ENCODE peak calls at places on chromosomes 11 and 22, in four cellular contexts. One of them, this sample, is unnamed.

GRCh38 chr11:64711138-64711943 is 11.7 kb downstream of the NRXN2 start:
- DNase-seq in fibroblast of lung: no peak
- DNase-seq in AG09309: no peak
- DNase-seq in mammary epithelial cell: no peak
- DNase-seq in this sample: no peak

GRCh38 chr11:128757886-128758612 is 64.2 kb downstream of the FLI1 start:
- DNase-seq in AG09309: no peak
- DNase-seq in fibroblast of lung: no peak
- DNase-seq in mammary epithelial cell: no peak
- DNase-seq in this sample: no peak

GRCh38 chr22:30127749-30128166 is 47.5 kb downstream of the HORMAD2 start:
- DNase-seq in AG09309: peak
- DNase-seq in mammary epithelial cell: no peak
- DNase-seq in fibroblast of lung: peak
- DNase-seq in this sample: no peak

GRCh38 chr11:34433899-34434298 is 4.8 kb upstream of the CAT start:
- DNase-seq in mammary epithelial cell: no peak
- DNase-seq in fibroblast of lung: no peak
- DNase-seq in AG09309: no peak
- DNase-seq in this sample: no peak

GRCh38 chr22:22520020-22520656 is at the start of gene ZNF280A:
- DNase-seq in mammary epithelial cell: no peak
- DNase-seq in fibroblast of lung: no peak
- DNase-seq in AG09309: no peak
- DNase-seq in this sample: no peak

GRCh38 chr22:50282361-50283144 is 12.4 kb upstream of the MAPK11 start:
- DNase-seq in mammary epithelial cell: peak
- DNase-seq in AG09309: no peak
- DNase-seq in fibroblast of lung: peak
- DNase-seq in this sample: no peak

GRCh38 chr22:40107756-40108437 is 69.8 kb upstream of the TNRC6B start:
- DNase-seq in mammary epithelial cell: peak
- DNase-seq in AG09309: peak
- DNase-seq in fibroblast of lung: no peak
- DNase-seq in this sample: peak

GRCh38 chr11:3231851-3232744 is at the start of gene MRGPRE:
- DNase-seq in fibroblast of lung: no peak
- DNase-seq in AG09309: no peak
- DNase-seq in mammary epithelial cell: peak
- DNase-seq in this sample: no peak

GRCh38 chr11:42958635-42959034 is 353.2 kb upstream of the API5 start:
- DNase-seq in fibroblast of lung: no peak
- DNase-seq in mammary epithelial cell: no peak
- DNase-seq in AG09309: no peak
- DNase-seq in this sample: no peak

GRCh38 chr11:10323793-10324170 is 18.9 kb downstream of the ADM start:
- DNase-seq in mammary epithelial cell: peak
- DNase-seq in fibroblast of lung: peak
- DNase-seq in AG09309: no peak
- DNase-seq in this sample: no peak

GRCh38 chr11:118226294-118226693 is 1.5 kb upstream of the JAML start:
- DNase-seq in mammary epithelial cell: no peak
- DNase-seq in fibroblast of lung: peak
- DNase-seq in AG09309: no peak
- DNase-seq in this sample: no peak

GRCh38 chr11:777288-778255 is at the start of gene GATD1:
- DNase-seq in fibroblast of lung: peak
- DNase-seq in AG09309: no peak
- DNase-seq in mammary epithelial cell: peak
- DNase-seq in this sample: peak

GRCh38 chr11:45924927-45925326 is 2.5 kb downstream of the LARGE2 start:
- DNase-seq in mammary epithelial cell: no peak
- DNase-seq in fibroblast of lung: no peak
- DNase-seq in AG09309: no peak
- DNase-seq in this sample: no peak

GRCh38 chr22:27531782-27532530 is 269.6 kb downstream of the MN1 start:
- DNase-seq in fibroblast of lung: peak
- DNase-seq in AG09309: peak
- DNase-seq in mammary epithelial cell: peak
- DNase-seq in this sample: peak

GRCh38 chr22:38655532-38656255 is 498 bp downstream of the FAM227A start:
- DNase-seq in AG09309: no peak
- DNase-seq in fibroblast of lung: peak
- DNase-seq in mammary epithelial cell: no peak
- DNase-seq in this sample: no peak

GRCh38 chr22:22571429-22571828 is 12.4 kb upstream of the PRAME start:
- DNase-seq in mammary epithelial cell: no peak
- DNase-seq in fibroblast of lung: no peak
- DNase-seq in AG09309: no peak
- DNase-seq in this sample: no peak

GRCh38 chr11:44609028-44609782 is 43.7 kb downstream of the CD82 start:
- DNase-seq in AG09309: no peak
- DNase-seq in mammary epithelial cell: no peak
- DNase-seq in fibroblast of lung: no peak
- DNase-seq in this sample: no peak

GRCh38 chr11:125341676-125342075 is 154.4 kb downstream of the FEZ1 start:
- DNase-seq in AG09309: no peak
- DNase-seq in fibroblast of lung: no peak
- DNase-seq in mammary epithelial cell: no peak
- DNase-seq in this sample: no peak

GRCh38 chr11:73452726-73453125 is 76.5 kb downstream of the RELT start:
- DNase-seq in fibroblast of lung: no peak
- DNase-seq in AG09309: no peak
- DNase-seq in mammary epithelial cell: no peak
- DNase-seq in this sample: no peak
- TF ChIP-seq CTCF in fibroblast of lung: no peak
- TF ChIP-seq CTCF in AG09309: no peak
- TF ChIP-seq CTCF in mammary epithelial cell: no peak
- TF ChIP-seq CTCF in this sample: no peak

DNA sequence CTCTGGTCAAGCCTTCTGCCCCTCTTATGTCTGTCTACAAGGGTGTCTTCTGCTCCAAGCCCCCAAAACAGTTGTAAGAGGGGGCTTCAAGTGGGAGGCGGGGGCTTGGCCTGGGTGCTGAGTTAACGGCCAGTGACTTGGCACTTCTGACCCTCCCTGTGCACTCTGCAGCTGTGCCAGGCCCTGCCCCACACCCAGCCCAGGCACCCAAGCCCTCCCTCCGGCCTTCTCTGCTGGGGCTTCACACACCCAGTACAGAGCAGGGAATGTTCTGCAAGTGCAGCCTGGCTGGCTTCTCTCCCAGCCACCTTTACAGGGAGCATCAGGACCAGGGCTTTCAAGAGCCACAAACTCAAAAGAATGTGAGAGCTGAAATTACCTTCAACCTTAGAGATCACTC is 3.8 kb downstream of the TMEM121B start:
- DNase-seq in AG09309: no peak
- DNase-seq in fibroblast of lung: no peak
- DNase-seq in mammary epithelial cell: no peak
- DNase-seq in this sample: no peak
- TF ChIP-seq CTCF in AG09309: no peak
- TF ChIP-seq CTCF in fibroblast of lung: no peak
- TF ChIP-seq CTCF in mammary epithelial cell: no peak
- TF ChIP-seq CTCF in this sample: no peak

GRCh38 chr11:133726576-133726975 is 118.7 kb downstream of the SPATA19 start:
- DNase-seq in mammary epithelial cell: no peak
- DNase-seq in fibroblast of lung: no peak
- DNase-seq in AG09309: no peak
- DNase-seq in this sample: no peak

GRCh38 chr11:133732109-133732508 is 113.2 kb downstream of the SPATA19 start:
- DNase-seq in AG09309: no peak
- DNase-seq in mammary epithelial cell: no peak
- DNase-seq in fibroblast of lung: no peak
- DNase-seq in this sample: no peak
- TF ChIP-seq CTCF in AG09309: no peak
- TF ChIP-seq CTCF in mammary epithelial cell: no peak
- TF ChIP-seq CTCF in fibroblast of lung: no peak
- TF ChIP-seq CTCF in this sample: no peak

DNA sequence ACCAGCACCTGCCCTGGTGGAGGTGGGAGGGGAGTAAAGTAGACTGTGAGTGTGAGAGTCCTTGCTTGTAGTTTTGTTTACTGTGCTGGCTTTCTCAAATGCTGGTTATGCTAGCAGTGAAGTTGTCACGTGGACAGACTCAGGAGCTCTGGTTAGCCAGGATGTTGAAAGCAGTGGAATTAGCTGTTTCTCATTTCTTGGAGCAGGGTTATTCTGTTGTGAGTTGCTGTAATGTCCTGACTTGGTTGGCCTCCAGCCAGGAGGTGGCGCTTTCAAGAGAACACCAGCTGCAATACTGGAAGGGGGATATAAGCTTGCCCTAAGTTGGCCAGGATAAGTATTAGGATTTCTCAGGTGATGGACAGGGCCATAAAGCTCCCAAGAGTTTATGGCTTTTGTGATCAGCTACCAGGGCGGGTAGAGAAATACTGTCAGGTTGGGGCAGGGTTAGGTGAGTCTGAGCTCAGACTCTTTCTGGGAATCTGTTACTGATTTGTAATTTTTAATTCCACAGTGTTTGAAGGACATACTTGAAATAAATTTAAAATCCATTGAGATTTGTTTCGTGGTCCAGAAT is 13.7 kb downstream of the CYP2D6 start:
- DNase-seq in fibroblast of lung: no peak
- DNase-seq in mammary epithelial cell: no peak
- DNase-seq in AG09309: no peak
- DNase-seq in this sample: no peak
- TF ChIP-seq CTCF in fibroblast of lung: no peak
- TF ChIP-seq CTCF in mammary epithelial cell: no peak
- TF ChIP-seq CTCF in AG09309: no peak
- TF ChIP-seq CTCF in this sample: no peak

DNA sequence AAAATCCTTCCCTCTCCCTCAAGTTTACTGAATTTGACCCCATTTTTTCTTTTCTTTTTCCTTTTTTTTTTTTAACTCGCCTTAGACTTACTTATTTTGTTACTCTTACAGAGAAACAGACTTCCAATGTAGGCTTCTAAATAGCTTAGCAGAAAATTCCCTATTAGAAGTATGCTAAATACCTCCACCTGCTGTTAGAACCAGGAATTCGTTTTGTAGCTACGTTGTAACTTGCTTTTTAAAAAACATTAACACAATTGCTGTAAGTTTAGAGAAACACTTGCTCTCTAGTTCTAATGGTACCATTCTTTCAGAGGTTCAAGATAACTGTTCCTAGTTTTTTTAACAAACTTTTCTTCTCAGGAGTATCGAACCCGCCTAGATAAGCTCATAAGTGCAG is 324.2 kb downstream of the DCDC1 start:
- DNase-seq in fibroblast of lung: peak
- DNase-seq in AG09309: no peak
- DNase-seq in mammary epithelial cell: no peak
- DNase-seq in this sample: no peak
- TF ChIP-seq CTCF in fibroblast of lung: peak
- TF ChIP-seq CTCF in AG09309: no peak
- TF ChIP-seq CTCF in mammary epithelial cell: peak
- TF ChIP-seq CTCF in this sample: no peak

GRCh38 chr11:69683764-69684333 is 8.7 kb upstream of the LTO1 start:
- DNase-seq in fibroblast of lung: no peak
- DNase-seq in mammary epithelial cell: peak
- DNase-seq in AG09309: no peak
- DNase-seq in this sample: no peak
- TF ChIP-seq CTCF in fibroblast of lung: peak
- TF ChIP-seq CTCF in mammary epithelial cell: peak
- TF ChIP-seq CTCF in AG09309: peak
- TF ChIP-seq CTCF in this sample: no peak

GRCh38 chr11:15149050-15149449 is 34.3 kb downstream of the INSC start:
- DNase-seq in fibroblast of lung: no peak
- DNase-seq in mammary epithelial cell: no peak
- DNase-seq in AG09309: no peak
- DNase-seq in this sample: no peak

GRCh38 chr11:15153231-15153630 is 38.5 kb downstream of the INSC start:
- DNase-seq in fibroblast of lung: no peak
- DNase-seq in mammary epithelial cell: no peak
- DNase-seq in AG09309: no peak
- DNase-seq in this sample: no peak

GRCh38 chr11:15146271-15147003 is 31.7 kb downstream of the INSC start:
- DNase-seq in AG09309: no peak
- DNase-seq in mammary epithelial cell: peak
- DNase-seq in fibroblast of lung: peak
- DNase-seq in this sample: no peak

GRCh38 chr11:15148181-15148580 is 33.5 kb downstream of the INSC start:
- DNase-seq in mammary epithelial cell: no peak
- DNase-seq in fibroblast of lung: peak
- DNase-seq in AG09309: no peak
- DNase-seq in this sample: no peak

DNA sequence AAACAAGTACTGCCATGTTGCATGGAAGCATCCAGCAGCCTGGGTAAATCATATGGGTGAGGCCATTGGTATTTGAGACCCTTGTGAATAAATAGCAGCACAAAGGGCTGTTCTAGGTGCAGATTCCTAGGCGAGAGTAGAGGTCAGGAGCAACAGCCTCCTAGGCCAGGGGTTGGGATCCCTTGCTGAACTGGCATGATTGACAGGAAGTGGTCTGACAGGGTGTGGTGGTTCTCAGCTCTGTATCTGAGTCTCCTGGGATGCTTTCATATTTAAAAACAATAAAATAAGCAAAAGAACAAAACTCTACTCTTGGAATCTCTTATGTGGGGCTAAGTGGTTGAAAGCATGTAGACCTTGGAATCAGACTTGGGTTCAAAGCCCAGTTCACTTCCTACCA is 35.8 kb downstream of the INSC start:
- DNase-seq in AG09309: no peak
- DNase-seq in fibroblast of lung: no peak
- DNase-seq in mammary epithelial cell: no peak
- DNase-seq in this sample: no peak
- TF ChIP-seq CTCF in AG09309: no peak
- TF ChIP-seq CTCF in fibroblast of lung: no peak
- TF ChIP-seq CTCF in mammary epithelial cell: no peak
- TF ChIP-seq CTCF in this sample: no peak

GRCh38 chr22:33095661-33096060 is 37.5 kb upstream of the SYN3 start:
- DNase-seq in AG09309: no peak
- DNase-seq in fibroblast of lung: no peak
- DNase-seq in mammary epithelial cell: no peak
- DNase-seq in this sample: no peak

GRCh38 chr22:33104192-33104591 is 46.0 kb upstream of the SYN3 start:
- DNase-seq in fibroblast of lung: no peak
- DNase-seq in AG09309: no peak
- DNase-seq in mammary epithelial cell: no peak
- DNase-seq in this sample: no peak

GRCh38 chr22:33099593-33099992 is 41.4 kb upstream of the SYN3 start:
- DNase-seq in mammary epithelial cell: peak
- DNase-seq in AG09309: no peak
- DNase-seq in fibroblast of lung: no peak
- DNase-seq in this sample: no peak

GRCh38 chr22:33105501-33105911 is 47.3 kb upstream of the SYN3 start:
- DNase-seq in mammary epithelial cell: peak
- DNase-seq in AG09309: no peak
- DNase-seq in fibroblast of lung: peak
- DNase-seq in this sample: peak

DNA sequence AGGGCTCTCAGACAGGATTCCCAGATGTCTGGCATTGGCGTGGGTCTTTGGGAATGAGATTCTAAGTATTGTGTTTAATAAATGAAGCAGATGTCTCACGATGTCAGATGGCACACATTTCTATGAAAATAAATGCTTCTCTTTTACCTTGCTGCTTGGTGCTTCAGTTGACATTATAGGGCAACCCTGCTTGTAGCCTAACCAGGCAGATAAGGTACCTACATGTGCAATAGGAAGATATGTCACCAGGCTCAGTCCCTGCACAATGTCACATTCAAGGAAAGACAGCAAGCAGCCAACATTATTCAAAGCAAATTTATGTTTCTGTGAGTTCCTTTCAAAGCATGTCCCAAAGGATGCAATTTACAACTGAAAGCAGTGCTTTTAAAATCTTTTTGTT is 43.4 kb upstream of the SYN3 start:
- DNase-seq in mammary epithelial cell: no peak
- DNase-seq in AG09309: no peak
- DNase-seq in fibroblast of lung: no peak
- DNase-seq in this sample: no peak
- TF ChIP-seq CTCF in mammary epithelial cell: no peak
- TF ChIP-seq CTCF in AG09309: no peak
- TF ChIP-seq CTCF in fibroblast of lung: no peak
- TF ChIP-seq CTCF in this sample: no peak

This sample was measured in AG09319.